ENCODE peak calls at places on chromosomes 5 and 9, in nine cellular contexts. M is thyroid gland, H is adrenal gland, D is IMR-90, U is GM12878, R is esophagus squamous epithelium, N is HepG2, E is heart left ventricle, G is prostate gland. V is an unnamed sample.

GRCh38 chr5:158074992-158075769 is 216.2 kb upstream of the CLINT1 start:
- DNase-seq in N (peak), G (peak), R (no peak), D (peak), E (peak), H (peak), U (no peak), M (peak), V (peak)

GRCh38 chr5:113213551-113213971 is 221.2 kb downstream of the TSSK1B start:
- DNase-seq in N (no peak), E (no peak), R (no peak), D (no peak), G (no peak), M (no peak), U (no peak), H (no peak), V (no peak)

GRCh38 chr5:44536650-44537260 is 147.5 kb upstream of the FGF10 start:
- DNase-seq in G (no peak), N (peak), D (peak), H (peak), E (no peak), R (no peak), U (no peak), M (peak), V (no peak)

GRCh38 chr9:35904966-35905781 is 828 bp upstream of the HRCT1 start:
- DNase-seq in H (no peak), D (peak), M (peak), G (no peak), U (no peak), E (peak), N (no peak), R (no peak), V (peak)

GRCh38 chr9:114487607-114488300 is 17.5 kb downstream of the WHRN start:
- DNase-seq in U (peak), E (no peak), N (peak), G (peak), M (peak), H (peak), D (peak), R (no peak), V (peak)

GRCh38 chr9:79858509-79858908 is 286.7 kb downstream of the TLE4 start:
- DNase-seq in E (no peak), H (no peak), R (no peak), M (no peak), G (no peak), U (no peak), D (peak), N (peak), V (no peak)

GRCh38 chr9:137438591-137439157 is 2.5 kb downstream of the ENTPD8 start:
- DNase-seq in D (no peak), M (no peak), E (peak), R (no peak), N (no peak), G (no peak), U (no peak), H (no peak), V (no peak)

GRCh38 chr5:112691758-112692157 is 45.9 kb upstream of the APC start:
- DNase-seq in U (peak), E (no peak), R (no peak), H (no peak), M (no peak), G (no peak), N (peak), D (peak), V (no peak)

GRCh38 chr9:70589571-70590263 is 175.3 kb upstream of the KLF9 start:
- DNase-seq in N (no peak), R (no peak), D (peak), G (no peak), M (no peak), H (no peak), E (peak), U (no peak), V (no peak)

GRCh38 chr5:96880402-96881164 is 4.3 kb downstream of the ERAP2 start:
- DNase-seq in G (no peak), R (no peak), E (no peak), H (no peak), U (no peak), N (no peak), D (peak), M (no peak), V (no peak)

GRCh38 chr9:88733651-88734470 is 198.9 kb downstream of the NXNL2 start:
- DNase-seq in U (no peak), G (no peak), M (no peak), H (peak), N (no peak), E (peak), R (no peak), D (peak), V (no peak)

GRCh38 chr9:21668504-21668903 is 133.9 kb upstream of the MTAP start:
- DNase-seq in N (no peak), M (peak), E (no peak), D (no peak), U (no peak), G (no peak), R (no peak), H (no peak), V (no peak)

GRCh38 chr9:110531776-110532175 is 47.8 kb downstream of the SVEP1 start:
- DNase-seq in D (peak), E (no peak), U (no peak), H (no peak), R (no peak), M (no peak), N (no peak), G (no peak), V (no peak)

GRCh38 chr9:116653580-116654355 is 33.3 kb upstream of the TRIM32 start:
- DNase-seq in D (no peak), M (no peak), H (no peak), R (no peak), U (no peak), N (peak), G (no peak), E (peak), V (no peak)

GRCh38 chr9:77020438-77021264 is 1.2 kb downstream of the FOXB2 start:
- DNase-seq in N (no peak), G (no peak), D (no peak), H (no peak), E (no peak), R (no peak), M (peak), U (no peak), V (no peak)

GRCh38 chr9:89305868-89306267 is 5.1 kb upstream of the CKS2 start:
- DNase-seq in N (no peak), D (no peak), E (no peak), R (no peak), H (no peak), U (no peak), M (no peak), G (no peak), V (no peak)

GRCh38 chr9:90883661-90884060 is 82.0 kb downstream of the SYK start:
- DNase-seq in G (no peak), U (no peak), E (no peak), N (no peak), R (no peak), D (no peak), M (no peak), H (no peak), V (no peak)

GRCh38 chr5:126103872-126104271 is 319.3 kb upstream of the GRAMD2B start:
- DNase-seq in N (no peak), M (no peak), G (no peak), R (no peak), D (no peak), E (no peak), U (no peak), H (no peak), V (no peak)

GRCh38 chr5:137778772-137779564 is 24.8 kb upstream of the HNRNPA0 start:
- DNase-seq in N (peak), M (no peak), D (peak), E (no peak), R (no peak), U (no peak), H (no peak), G (no peak), V (no peak)

GRCh38 chr9:124629600-124629999 is 122.4 kb upstream of the NR5A1 start:
- DNase-seq in N (no peak), R (no peak), M (no peak), U (no peak), D (peak), E (no peak), H (no peak), G (no peak), V (no peak)

GRCh38 chr5:82356808-82357671 is 78.9 kb upstream of the RPS23 start:
- DNase-seq in N (peak), D (peak), U (peak), G (peak), E (peak), M (peak), H (peak), R (peak), V (peak)

GRCh38 chr9:116806075-116806474 is 119.0 kb downstream of the TRIM32 start:
- DNase-seq in R (no peak), D (peak), U (no peak), H (no peak), G (no peak), N (no peak), M (no peak), E (no peak), V (no peak)

GRCh38 chr5:75054110-75054930 is 2.0 kb upstream of the GCNT4 start:
- DNase-seq in H (peak), U (no peak), R (no peak), G (peak), N (no peak), M (peak), D (peak), E (peak), V (peak)

GRCh38 chr9:137814436-137814835 is 63.1 kb upstream of the CACNA1B start:
- DNase-seq in M (no peak), H (no peak), N (no peak), E (no peak), U (no peak), R (no peak), G (no peak), D (no peak), V (no peak)

GRCh38 chr5:134086215-134086942 is 28.1 kb upstream of the TCF7 start:
- DNase-seq in M (no peak), E (no peak), H (no peak), N (no peak), G (no peak), D (no peak), R (no peak), U (no peak), V (no peak)

GRCh38 chr5:93381057-93381456 is 200.0 kb downstream of the NR2F1-AS1 start:
- DNase-seq in G (no peak), N (no peak), M (no peak), H (no peak), U (no peak), D (peak), E (no peak), R (no peak), V (no peak)

GRCh38 chr5:59660737-59661136 is 232.8 kb downstream of the PDE4D start:
- DNase-seq in E (no peak), D (peak), N (no peak), U (no peak), G (no peak), R (no peak), M (no peak), H (no peak), V (no peak)

GRCh38 chr9:115593587-115594091 is 475.7 kb upstream of the TNC start:
- DNase-seq in G (peak), D (peak), H (no peak), M (no peak), N (peak), E (no peak), U (no peak), R (no peak), V (no peak)

GRCh38 chr5:177483994-177484901 is 10.8 kb upstream of the DBN1 start:
- DNase-seq in E (no peak), G (no peak), M (no peak), H (no peak), U (no peak), N (no peak), R (no peak), D (no peak), V (no peak)
- TF ChIP-seq POLR2A in E (no peak), G (no peak), M (no peak), H (no peak), U (peak), N (no peak), R (no peak), D (no peak), V (no peak)

GRCh38 chr9:129163753-129164152 is 14.3 kb downstream of the IER5L start:
- DNase-seq in N (no peak), H (no peak), R (no peak), G (no peak), D (no peak), E (no peak), U (no peak), M (no peak), V (no peak)

GRCh38 chr9:129164246-129164930 is 13.7 kb downstream of the IER5L start:
- DNase-seq in E (peak), N (peak), H (no peak), U (no peak), M (no peak), R (no peak), D (peak), G (peak), V (peak)

GRCh38 chr9:129165198-129165597 is 12.9 kb downstream of the IER5L start:
- DNase-seq in E (no peak), D (no peak), U (no peak), R (no peak), M (no peak), G (no peak), N (no peak), H (no peak), V (no peak)

GRCh38 chr9:129170229-129170628 is 7.8 kb downstream of the IER5L start:
- DNase-seq in H (no peak), U (no peak), M (no peak), E (no peak), R (no peak), D (peak), N (no peak), G (no peak), V (no peak)

GRCh38 chr9:129166962-129167557 is 11.0 kb downstream of the IER5L start:
- DNase-seq in R (peak), H (peak), E (peak), D (peak), G (peak), M (peak), U (no peak), N (peak), V (peak)
- TF ChIP-seq POLR2A in R (no peak), H (peak), E (peak), D (no peak), G (peak), M (peak), U (no peak), N (no peak), V (peak)

GRCh38 chr5:120927923-120928322 is 463.8 kb downstream of the PRR16 start:
- DNase-seq in G (no peak), U (no peak), N (no peak), M (no peak), D (no peak), E (no peak), H (no peak), R (no peak), V (no peak)
- TF ChIP-seq POLR2A in G (no peak), U (no peak), N (no peak), M (no peak), D (no peak), E (no peak), H (no peak), R (no peak), V (no peak)

GRCh38 chr5:173968154-173968553 is 20.8 kb upstream of the C5orf47 start:
- DNase-seq in D (no peak), G (no peak), E (no peak), M (no peak), H (peak), U (no peak), N (no peak), R (no peak), V (no peak)

GRCh38 chr5:173963107-173963506 is 25.9 kb upstream of the C5orf47 start:
- DNase-seq in H (peak), U (no peak), D (peak), N (no peak), R (no peak), M (no peak), G (no peak), E (no peak), V (no peak)

GRCh38 chr5:173962436-173962835 is 26.5 kb upstream of the C5orf47 start:
- DNase-seq in H (no peak), G (no peak), E (no peak), R (no peak), D (no peak), M (peak), U (no peak), N (no peak), V (no peak)

GRCh38 chr5:173964491-173964890 is 24.5 kb upstream of the C5orf47 start:
- DNase-seq in H (no peak), R (no peak), G (no peak), D (no peak), E (no peak), N (no peak), U (no peak), M (no peak), V (no peak)

DNA sequence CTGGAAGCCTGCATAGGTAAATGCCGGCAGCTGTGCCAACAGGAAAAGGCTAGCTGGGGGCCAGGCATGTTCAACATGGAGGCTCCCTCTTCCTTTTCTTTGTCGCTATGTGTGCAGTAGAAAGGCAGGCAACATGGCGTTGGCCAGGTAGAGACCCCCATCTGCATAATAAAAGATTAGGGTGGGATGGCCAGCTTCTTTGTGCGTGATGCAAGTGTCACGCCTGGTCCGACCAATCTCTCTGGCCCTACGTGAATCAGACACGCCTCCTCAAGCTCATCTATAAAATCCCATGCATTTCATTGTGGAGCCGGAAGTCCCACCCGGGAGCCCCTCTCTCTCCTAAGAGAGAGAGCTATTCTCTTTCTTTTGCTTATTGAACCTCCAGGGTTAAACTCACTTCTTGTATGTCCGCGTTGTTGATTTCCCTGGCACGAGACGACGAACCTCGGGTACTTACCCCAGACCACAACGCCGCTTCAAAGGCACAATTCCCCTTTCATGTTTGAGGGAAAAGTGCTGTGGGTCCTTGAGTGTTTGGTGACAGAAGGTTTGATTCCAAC is 25.0 kb upstream of the C5orf47 start:
- DNase-seq in R (no peak), M (no peak), U (no peak), H (peak), G (peak), D (no peak), N (no peak), E (no peak), V (peak)
- TF ChIP-seq POLR2A in R (no peak), M (peak), U (no peak), H (no peak), G (peak), D (no peak), N (no peak), E (no peak), V (peak)

GRCh38 chr5:141850183-141850768 is 27.9 kb downstream of the PCDH1 start:
- DNase-seq in E (no peak), R (peak), D (peak), G (peak), M (peak), U (no peak), N (no peak), H (peak), V (no peak)

GRCh38 chr5:141851195-141851874 is 26.9 kb downstream of the PCDH1 start:
- DNase-seq in G (no peak), H (no peak), E (no peak), R (no peak), M (no peak), N (no peak), U (no peak), D (no peak), V (no peak)

GRCh38 chr5:141850786-141851185 is 27.4 kb downstream of the PCDH1 start:
- DNase-seq in G (no peak), E (no peak), R (no peak), N (no peak), U (no peak), H (no peak), D (no peak), M (no peak), V (no peak)

GRCh38 chr5:141848771-141849370 is 29.3 kb downstream of the PCDH1 start:
- DNase-seq in U (no peak), D (peak), N (peak), M (peak), R (no peak), H (peak), E (peak), G (peak), V (peak)

DNA sequence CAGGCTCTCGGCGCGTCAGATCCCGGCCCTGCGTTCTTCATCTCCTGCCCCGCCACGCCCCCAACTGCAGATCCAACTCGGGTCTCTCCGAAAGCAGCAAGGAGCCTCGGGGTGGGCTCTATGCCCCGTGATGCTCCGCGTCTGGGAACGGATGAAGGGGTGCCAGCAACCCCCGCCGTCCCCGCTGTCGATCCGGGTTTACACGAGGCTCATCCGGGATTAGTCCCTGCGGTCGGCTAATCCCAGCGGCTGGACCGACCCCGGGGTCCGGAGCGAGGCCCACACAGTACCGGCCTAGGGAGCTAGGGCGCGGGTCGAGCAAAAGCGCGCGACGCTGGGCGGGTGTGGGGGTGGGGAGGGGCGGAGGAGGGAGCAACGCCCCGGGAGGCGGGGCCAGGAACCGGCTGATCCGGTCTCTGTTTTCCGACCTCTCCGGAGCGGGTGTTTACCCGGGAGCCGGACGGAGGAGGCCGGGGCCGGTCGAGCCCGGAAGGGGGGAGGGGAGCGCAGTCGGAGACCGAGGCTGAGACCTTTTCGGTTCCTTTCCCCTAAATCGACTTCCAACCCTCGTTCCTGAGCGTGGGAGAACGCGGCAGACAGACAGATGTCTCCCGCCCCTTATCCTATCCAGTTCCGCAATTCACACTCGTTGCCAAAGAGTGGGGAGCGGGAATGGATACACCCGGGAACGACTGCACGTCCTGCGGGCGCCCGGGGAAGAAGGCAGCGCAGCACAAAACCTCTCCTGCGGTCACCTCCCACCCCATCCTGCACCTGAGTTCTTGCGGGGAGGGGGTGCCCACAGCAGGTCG is 28.6 kb downstream of the PCDH1 start:
- DNase-seq in E (peak), M (peak), R (peak), U (no peak), G (peak), H (peak), N (peak), D (peak), V (peak)
- TF ChIP-seq POLR2A in E (peak), M (peak), R (peak), U (peak), G (peak), H (peak), N (peak), D (peak), V (peak)

DNA sequence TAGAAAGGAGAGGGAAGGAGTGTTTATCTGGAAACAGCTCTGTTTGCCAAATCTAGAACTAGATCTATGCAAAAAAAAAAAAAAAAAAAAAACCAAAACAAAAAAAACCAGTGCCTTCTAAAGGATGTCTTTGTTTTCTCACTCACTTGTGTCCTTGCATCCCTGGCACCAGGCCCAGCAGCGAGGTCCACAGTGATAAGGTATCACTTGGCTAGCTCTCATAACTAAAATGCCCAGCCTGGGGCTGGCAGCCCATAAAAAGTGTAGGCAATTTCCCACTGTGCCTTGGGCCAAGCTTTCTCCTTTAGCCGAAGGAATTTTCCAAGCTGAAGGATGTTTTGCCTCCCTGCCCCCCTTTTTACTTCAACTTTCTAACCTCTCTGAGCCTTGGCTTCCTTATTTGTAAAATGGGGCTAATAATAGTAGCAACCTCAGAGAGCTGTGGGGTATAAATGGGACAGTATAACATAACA is 20.8 kb downstream of the RGS3 start:
- DNase-seq in R (no peak), H (peak), E (peak), N (peak), M (peak), G (peak), U (no peak), D (peak), V (peak)
- TF ChIP-seq POLR2A in R (no peak), H (no peak), E (no peak), N (no peak), M (no peak), G (no peak), U (no peak), D (no peak), V (no peak)

DNA sequence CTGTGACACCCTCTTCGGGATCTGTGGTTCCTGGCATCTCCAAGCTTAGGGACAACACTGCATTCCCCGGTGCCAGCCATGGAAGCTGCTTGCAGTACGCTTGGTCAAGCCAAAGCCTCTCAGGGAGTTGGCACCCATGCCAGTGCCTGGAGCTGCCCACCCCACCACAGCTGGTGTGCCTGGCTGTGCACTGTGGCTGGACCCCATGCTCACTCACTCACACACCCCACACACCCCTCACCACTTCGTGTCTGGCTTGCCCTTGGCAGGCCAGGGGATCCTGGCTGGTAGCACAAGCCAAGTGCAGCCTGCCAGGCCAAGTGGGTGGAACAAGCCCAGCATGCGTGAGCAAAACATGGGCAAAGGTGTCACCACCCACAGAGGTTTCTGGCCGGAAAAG is 324.5 kb upstream of the PTGER4 start:
- DNase-seq in U (no peak), G (no peak), E (no peak), H (no peak), D (no peak), M (no peak), N (no peak), R (no peak), V (no peak)
- TF ChIP-seq POLR2A in U (no peak), G (no peak), E (no peak), H (no peak), D (no peak), M (no peak), N (no peak), R (no peak), V (no peak)